ENCODE peak calls at places on chromosomes 3 and 15, in ten cellular contexts. L is K562, B is GM23338, Z is endothelial cell of umbilical vein, Y is spleen, C is HCT116, R is stomach, Q is SK-N-SH, I is sigmoid colon, W is transverse colon. X is an unnamed sample.

GRCh38 chr3:143135150-143135549 is 15.6 kb downstream of the CHST2 start:
- DNase-seq in L (no peak), B (no peak), Z (peak), Y (no peak), C (no peak), R (no peak), Q (peak), I (no peak), W (no peak), X (no peak)

GRCh38 chr15:73946046-73946678 is 19.9 kb downstream of the LOXL1 start:
- DNase-seq in L (no peak), B (no peak), Z (no peak), Y (peak), C (no peak), R (no peak), Q (no peak), I (no peak), W (no peak), X (no peak)

GRCh38 chr3:104941785-104942184 is 424.9 kb upstream of the ALCAM start:
- DNase-seq in L (no peak), B (no peak), Z (no peak), Y (no peak), C (no peak), R (no peak), Q (no peak), I (no peak), W (no peak), X (no peak)

GRCh38 chr3:43525941-43526607 is 95.7 kb downstream of the ANO10 start:
- DNase-seq in L (no peak), B (no peak), Z (no peak), Y (no peak), C (no peak), R (no peak), Q (no peak), I (no peak), W (no peak), X (no peak)

GRCh38 chr3:108062051-108062450 is 28.8 kb downstream of the CD47 start:
- DNase-seq in L (no peak), B (no peak), Z (no peak), Y (no peak), C (no peak), R (no peak), Q (no peak), I (no peak), W (no peak), X (no peak)

GRCh38 chr3:112531358-112531781 is 30.4 kb downstream of the ATG3 start:
- DNase-seq in L (peak), B (peak), Z (peak), Y (no peak), C (peak), R (no peak), Q (peak), I (no peak), W (no peak), X (no peak)

GRCh38 chr15:36769110-36769509 is 189.7 kb downstream of the CDIN1 start:
- DNase-seq in L (no peak), B (no peak), Z (peak), Y (no peak), C (no peak), R (no peak), Q (no peak), I (no peak), W (no peak), X (no peak)

GRCh38 chr15:83166218-83166617 is 41.4 kb downstream of the HDGFL3 start:
- DNase-seq in L (no peak), B (no peak), Z (no peak), Y (no peak), C (no peak), R (no peak), Q (no peak), I (no peak), W (no peak), X (no peak)

GRCh38 chr3:53519047-53519717 is 24.8 kb downstream of the CACNA1D start:
- DNase-seq in L (no peak), B (no peak), Z (no peak), Y (no peak), C (no peak), R (no peak), Q (peak), I (no peak), W (no peak), X (no peak)

GRCh38 chr3:10602769-10603768 is 97.7 kb upstream of the ATP2B2 start:
- DNase-seq in L (no peak), B (no peak), Z (no peak), Y (peak), C (no peak), R (no peak), Q (no peak), I (no peak), W (no peak), X (peak)

GRCh38 chr3:111484666-111485065 is 57.3 kb upstream of the CD96 start:
- DNase-seq in L (no peak), B (no peak), Z (no peak), Y (no peak), C (peak), R (no peak), Q (peak), I (no peak), W (no peak), X (no peak)

GRCh38 chr3:145015243-145015642 is 1043.6 kb downstream of the DIPK2A start:
- DNase-seq in L (no peak), B (no peak), Z (peak), Y (no peak), C (no peak), R (no peak), Q (no peak), I (no peak), W (no peak), X (no peak)

GRCh38 chr3:120693439-120694172 is 11.6 kb upstream of the HGD start:
- DNase-seq in L (no peak), B (no peak), Z (peak), Y (no peak), C (no peak), R (no peak), Q (no peak), I (no peak), W (no peak), X (no peak)

GRCh38 chr3:46705751-46706572 is 4.8 kb downstream of the TMIE start:
- DNase-seq in L (no peak), B (no peak), Z (peak), Y (peak), C (no peak), R (no peak), Q (no peak), I (peak), W (peak), X (no peak)

GRCh38 chr15:76737573-76737972 is 167.6 kb downstream of the SCAPER start:
- DNase-seq in L (no peak), B (no peak), Z (no peak), Y (no peak), C (no peak), R (no peak), Q (no peak), I (no peak), W (no peak), X (no peak)

GRCh38 chr3:112546216-112546759 is 15.5 kb downstream of the ATG3 start:
- DNase-seq in L (no peak), B (no peak), Z (peak), Y (no peak), C (no peak), R (no peak), Q (no peak), I (no peak), W (no peak), X (no peak)

GRCh38 chr3:187025656-187026320 is 95.5 kb downstream of the ST6GAL1 start:
- DNase-seq in L (no peak), B (no peak), Z (no peak), Y (no peak), C (no peak), R (no peak), Q (peak), I (no peak), W (no peak), X (no peak)

GRCh38 chr15:63054985-63055384 is 12.4 kb downstream of the TPM1 start:
- DNase-seq in L (no peak), B (no peak), Z (peak), Y (no peak), C (no peak), R (no peak), Q (peak), I (no peak), W (no peak), X (no peak)

GRCh38 chr3:108407858-108408257 is 102.5 kb downstream of the MYH15 start:
- DNase-seq in L (no peak), B (no peak), Z (no peak), Y (no peak), C (no peak), R (no peak), Q (no peak), I (no peak), W (no peak), X (no peak)

GRCh38 chr15:63385911-63386531 is 4.4 kb upstream of the CA12 start:
- DNase-seq in L (no peak), B (no peak), Z (no peak), Y (no peak), C (no peak), R (no peak), Q (no peak), I (no peak), W (no peak), X (no peak)

GRCh38 chr3:14793126-14793857 is 25.5 kb upstream of the FGD5 start:
- DNase-seq in L (no peak), B (no peak), Z (peak), Y (peak), C (no peak), R (no peak), Q (no peak), I (peak), W (no peak), X (no peak)

GRCh38 chr3:177860236-177860635 is 663.0 kb upstream of the TBL1XR1 start:
- DNase-seq in L (no peak), B (peak), Z (no peak), Y (no peak), C (no peak), R (no peak), Q (no peak), I (no peak), W (no peak), X (no peak)

GRCh38 chr3:164851204-164851603 is 227.1 kb downstream of the SI start:
- DNase-seq in L (no peak), B (peak), Z (no peak), Y (no peak), C (no peak), R (no peak), Q (no peak), I (no peak), W (no peak), X (no peak)

GRCh38 chr15:64354683-64355558 is 1.1 kb downstream of the CSNK1G1 start:
- DNase-seq in L (no peak), B (no peak), Z (peak), Y (no peak), C (no peak), R (no peak), Q (no peak), I (no peak), W (no peak), X (peak)

GRCh38 chr15:63048986-63049665 is 6.6 kb downstream of the TPM1 start:
- DNase-seq in L (no peak), B (peak), Z (peak), Y (peak), C (no peak), R (peak), Q (peak), I (peak), W (peak), X (peak)

GRCh38 chr3:124829819-124830554 is 57.2 kb downstream of the ITGB5 start:
- DNase-seq in L (no peak), B (no peak), Z (no peak), Y (no peak), C (no peak), R (no peak), Q (no peak), I (peak), W (no peak), X (no peak)

GRCh38 chr3:157375342-157375986 is 61.2 kb upstream of the PTX3 start:
- DNase-seq in L (no peak), B (no peak), Z (peak), Y (no peak), C (no peak), R (no peak), Q (no peak), I (no peak), W (no peak), X (no peak)

GRCh38 chr3:4856986-4857385 is 122.3 kb upstream of the BHLHE40 start:
- DNase-seq in L (no peak), B (no peak), Z (peak), Y (no peak), C (no peak), R (no peak), Q (no peak), I (no peak), W (no peak), X (no peak)

GRCh38 chr15:42670441-42670840 is 66.5 kb downstream of the CDAN1 start:
- DNase-seq in L (no peak), B (no peak), Z (no peak), Y (no peak), C (no peak), R (no peak), Q (no peak), I (no peak), W (no peak), X (no peak)

GRCh38 chr15:68017221-68017620 is 36.9 kb upstream of the PIAS1 start:
- DNase-seq in L (no peak), B (no peak), Z (no peak), Y (no peak), C (no peak), R (no peak), Q (no peak), I (no peak), W (no peak), X (no peak)
- H3K27ac ChIP-seq in L (no peak), B (no peak), Z (no peak), Y (no peak), C (no peak), R (no peak), Q (no peak), I (no peak), W (no peak), X (no peak)

GRCh38 chr15:80609512-80609946 is 85.6 kb upstream of the ABHD17C start:
- DNase-seq in L (no peak), B (no peak), Z (peak), Y (no peak), C (no peak), R (no peak), Q (no peak), I (no peak), W (no peak), X (no peak)
- TF ChIP-seq POLR2AphosphoS5 in L (no peak), B (no peak), Z (peak), Y (no peak), C (no peak), R (no peak), Q (no peak), I (no peak), W (no peak), X (no peak)

DNA sequence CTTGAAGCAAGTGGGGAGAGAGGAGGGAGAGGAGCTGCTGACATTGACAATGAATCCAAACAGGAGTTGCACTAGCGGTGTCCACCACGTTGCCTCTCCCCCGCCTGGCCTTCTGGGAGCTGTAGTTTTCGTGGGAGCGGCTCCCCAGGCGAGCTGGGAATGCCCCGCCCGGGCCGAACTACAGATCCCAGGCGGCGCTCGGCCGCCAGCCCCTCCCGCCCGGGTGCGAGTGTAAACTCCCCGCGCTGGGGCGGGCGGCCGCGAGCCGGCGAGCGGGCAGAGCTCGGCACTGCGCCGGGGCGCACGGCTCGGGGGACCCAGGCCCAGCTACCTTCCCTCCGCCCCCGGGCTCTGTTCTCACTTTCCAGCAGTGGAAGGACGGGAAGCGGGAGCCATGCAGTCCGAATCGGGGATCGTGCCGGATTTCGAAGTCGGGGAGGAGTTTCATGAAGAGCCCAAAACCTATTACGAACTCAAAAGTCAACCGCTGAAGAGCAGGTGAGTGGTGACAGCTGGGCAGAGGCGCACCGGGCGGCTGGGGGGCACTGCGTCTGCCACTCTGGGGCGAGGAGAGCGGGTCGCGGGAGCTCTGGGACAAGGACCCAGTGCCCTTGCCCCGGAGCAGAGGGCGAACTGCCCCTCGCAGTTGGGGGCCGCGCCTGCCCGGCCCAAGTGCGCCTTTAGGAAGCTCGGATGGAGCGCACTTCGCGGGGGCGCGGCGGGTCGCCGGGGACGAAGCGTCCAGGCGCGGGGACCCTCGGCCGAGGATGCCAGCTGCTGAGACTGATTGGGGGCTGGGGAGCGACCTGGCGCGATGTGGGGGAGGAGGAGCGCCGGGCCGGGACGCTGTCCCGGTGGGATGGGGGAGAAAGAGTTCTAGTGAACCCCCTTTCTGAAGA is at the start of gene MITF:
- DNase-seq in L (peak), B (peak), Z (peak), Y (peak), C (peak), R (peak), Q (peak), I (peak), W (peak), X (peak)
- H3K27ac ChIP-seq in L (peak), B (no peak), Z (no peak), Y (peak), C (no peak), R (peak), Q (peak), I (peak), W (peak), X (peak)

GRCh38 chr3:138507524-138507923 is 73.1 kb downstream of the ESYT3 start:
- DNase-seq in L (no peak), B (no peak), Z (no peak), Y (no peak), C (no peak), R (no peak), Q (no peak), I (no peak), W (no peak), X (no peak)
- TF ChIP-seq POLR2AphosphoS5 in L (no peak), B (no peak), Z (no peak), Y (no peak), C (no peak), R (no peak), Q (no peak), I (no peak), W (no peak), X (no peak)

GRCh38 chr3:189389346-189389745 is 217.6 kb downstream of the TPRG1 start:
- DNase-seq in L (no peak), B (no peak), Z (no peak), Y (no peak), C (no peak), R (no peak), Q (no peak), I (no peak), W (no peak), X (no peak)

GRCh38 chr3:189395825-189396224 is 224.1 kb downstream of the TPRG1 start:
- DNase-seq in L (no peak), B (no peak), Z (no peak), Y (no peak), C (no peak), R (no peak), Q (no peak), I (no peak), W (no peak), X (no peak)

GRCh38 chr3:189393598-189393997 is 221.8 kb downstream of the TPRG1 start:
- DNase-seq in L (no peak), B (no peak), Z (no peak), Y (no peak), C (peak), R (no peak), Q (no peak), I (no peak), W (peak), X (no peak)

GRCh38 chr3:189394599-189395121 is 222.9 kb downstream of the TPRG1 start:
- DNase-seq in L (no peak), B (no peak), Z (no peak), Y (no peak), C (no peak), R (no peak), Q (no peak), I (no peak), W (no peak), X (no peak)

DNA sequence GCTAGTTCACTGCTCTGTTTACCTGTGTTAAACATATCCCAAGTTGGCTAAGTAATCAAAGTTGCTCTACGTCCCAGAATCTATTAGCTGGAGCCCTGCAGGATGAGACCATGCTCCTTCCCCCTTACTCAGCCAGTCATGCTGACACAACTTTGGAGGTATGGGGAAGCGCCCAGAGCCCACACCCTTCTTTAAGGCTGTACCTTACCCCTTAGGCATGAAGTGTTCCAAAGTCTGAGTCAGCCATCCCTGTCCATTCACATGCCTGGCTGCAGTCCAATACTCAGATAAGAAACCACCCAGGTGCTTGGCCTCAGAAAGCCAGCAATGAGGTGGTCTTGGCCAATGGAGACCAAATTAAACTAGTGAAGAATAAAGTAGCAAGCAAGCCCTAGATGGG is 221.2 kb downstream of the TPRG1 start:
- DNase-seq in L (no peak), B (no peak), Z (no peak), Y (no peak), C (peak), R (peak), Q (no peak), I (no peak), W (peak), X (no peak)
- H3K27ac ChIP-seq in L (no peak), B (no peak), Z (no peak), Y (no peak), C (no peak), R (peak), Q (no peak), I (no peak), W (peak), X (no peak)

GRCh38 chr3:52406231-52406661 is 38.7 kb downstream of the SEMA3G start:
- DNase-seq in L (no peak), B (no peak), Z (no peak), Y (peak), C (no peak), R (peak), Q (no peak), I (peak), W (peak), X (no peak)
- TF ChIP-seq POLR2AphosphoS5 in L (no peak), B (no peak), Z (no peak), Y (peak), C (no peak), R (no peak), Q (no peak), I (no peak), W (peak), X (no peak)

GRCh38 chr3:62604301-62604700 is 231.0 kb upstream of the FEZF2 start:
- DNase-seq in L (no peak), B (no peak), Z (peak), Y (no peak), C (no peak), R (no peak), Q (no peak), I (no peak), W (no peak), X (no peak)

GRCh38 chr3:62601238-62601856 is 228.0 kb upstream of the FEZF2 start:
- DNase-seq in L (no peak), B (no peak), Z (peak), Y (no peak), C (no peak), R (no peak), Q (no peak), I (no peak), W (no peak), X (no peak)

GRCh38 chr3:62604746-62605351 is 231.5 kb upstream of the FEZF2 start:
- DNase-seq in L (no peak), B (no peak), Z (no peak), Y (no peak), C (no peak), R (no peak), Q (no peak), I (no peak), W (no peak), X (no peak)

GRCh38 chr3:62605413-62606068 is 232.2 kb upstream of the FEZF2 start:
- DNase-seq in L (no peak), B (no peak), Z (no peak), Y (no peak), C (no peak), R (no peak), Q (no peak), I (no peak), W (no peak), X (no peak)

GRCh38 chr3:62602987-62603386 is 229.6 kb upstream of the FEZF2 start:
- DNase-seq in L (no peak), B (no peak), Z (peak), Y (no peak), C (no peak), R (no peak), Q (no peak), I (no peak), W (no peak), X (no peak)
- H3K27ac ChIP-seq in L (no peak), B (no peak), Z (peak), Y (no peak), C (no peak), R (no peak), Q (no peak), I (no peak), W (no peak), X (no peak)

GRCh38 chr15:101167791-101168462 is 83.9 kb downstream of the CHSY1 start:
- DNase-seq in L (peak), B (no peak), Z (peak), Y (peak), C (peak), R (peak), Q (no peak), I (peak), W (peak), X (peak)
- TF ChIP-seq POLR2AphosphoS5 in L (peak), B (no peak), Z (peak), Y (peak), C (peak), R (peak), Q (no peak), I (no peak), W (no peak), X (peak)

X was measured in upper lobe of left lung.